ENCODE peak calls at places on chromosomes 16 and 17, in six cellular contexts. One of them, this sample, is unnamed.

GRCh38 chr16:15897834-15898254 is 9.4 kb upstream of the CEP20 start:
- DNase-seq in stomach: no peak
- DNase-seq in AG10803: peak; percentile 65
- DNase-seq in fibroblast of lung: peak; percentile 61
- DNase-seq in left lung: no peak
- DNase-seq in AG09319: no peak
- DNase-seq in this sample: no peak

GRCh38 chr17:65219124-65219523 is 82.0 kb downstream of the RGS9 start:
- DNase-seq in stomach: no peak
- DNase-seq in AG10803: no peak
- DNase-seq in fibroblast of lung: no peak
- DNase-seq in left lung: no peak
- DNase-seq in AG09319: no peak
- DNase-seq in this sample: no peak

GRCh38 chr17:4933646-4934045 is 1.6 kb downstream of the GP1BA start:
- DNase-seq in stomach: no peak
- DNase-seq in AG10803: no peak
- DNase-seq in fibroblast of lung: no peak
- DNase-seq in left lung: no peak
- DNase-seq in AG09319: no peak
- DNase-seq in this sample: no peak

GRCh38 chr16:68235882-68236803 is at the start of gene ESRP2:
- DNase-seq in stomach: peak; percentile 94
- DNase-seq in AG10803: no peak
- DNase-seq in fibroblast of lung: no peak
- DNase-seq in left lung: peak; percentile 84
- DNase-seq in AG09319: no peak
- DNase-seq in this sample: no peak

GRCh38 chr16:4489030-4489429 is 12.8 kb downstream of the HMOX2 start:
- DNase-seq in stomach: no peak
- DNase-seq in AG10803: peak; percentile 86
- DNase-seq in fibroblast of lung: peak; percentile 33
- DNase-seq in left lung: no peak
- DNase-seq in AG09319: no peak
- DNase-seq in this sample: no peak

GRCh38 chr17:19348081-19348650 is 14.4 kb downstream of the B9D1 start:
- DNase-seq in stomach: no peak
- DNase-seq in AG10803: no peak
- DNase-seq in fibroblast of lung: no peak
- DNase-seq in left lung: no peak
- DNase-seq in AG09319: no peak
- DNase-seq in this sample: no peak

GRCh38 chr16:24848065-24848464 is 2.3 kb downstream of the SLC5A11 start:
- DNase-seq in stomach: no peak
- DNase-seq in AG10803: peak; percentile 48
- DNase-seq in fibroblast of lung: peak; percentile 41
- DNase-seq in left lung: no peak
- DNase-seq in AG09319: no peak
- DNase-seq in this sample: no peak

GRCh38 chr17:75370288-75370687 is 35.2 kb downstream of the GRB2 start:
- DNase-seq in stomach: peak; percentile 44
- DNase-seq in AG10803: no peak
- DNase-seq in fibroblast of lung: no peak
- DNase-seq in left lung: no peak
- DNase-seq in AG09319: no peak
- DNase-seq in this sample: no peak

GRCh38 chr17:52606590-52606989 is 448.1 kb upstream of the CA10 start:
- DNase-seq in stomach: no peak
- DNase-seq in AG10803: no peak
- DNase-seq in fibroblast of lung: no peak
- DNase-seq in left lung: no peak
- DNase-seq in AG09319: no peak
- DNase-seq in this sample: no peak

GRCh38 chr16:10343124-10343760 is 42.6 kb upstream of the ATF7IP2 start:
- DNase-seq in stomach: no peak
- DNase-seq in AG10803: no peak
- DNase-seq in fibroblast of lung: no peak
- DNase-seq in left lung: no peak
- DNase-seq in AG09319: no peak
- DNase-seq in this sample: no peak

GRCh38 chr17:20066253-20066652 is 57.1 kb downstream of the SPECC1 start:
- DNase-seq in stomach: peak; percentile 55
- DNase-seq in AG10803: peak; percentile 92
- DNase-seq in fibroblast of lung: peak; percentile 76
- DNase-seq in left lung: no peak
- DNase-seq in AG09319: peak; percentile 55
- DNase-seq in this sample: no peak

GRCh38 chr16:11706180-11706742 is 36.4 kb downstream of the TXNDC11 start:
- DNase-seq in stomach: peak; percentile 46
- DNase-seq in AG10803: no peak
- DNase-seq in fibroblast of lung: peak; percentile 27
- DNase-seq in left lung: no peak
- DNase-seq in AG09319: no peak
- DNase-seq in this sample: no peak

GRCh38 chr17:17391575-17392370 is 85.0 kb upstream of the MED9 start:
- DNase-seq in stomach: no peak
- DNase-seq in AG10803: no peak
- DNase-seq in fibroblast of lung: no peak
- DNase-seq in left lung: no peak
- DNase-seq in AG09319: no peak
- DNase-seq in this sample: no peak

GRCh38 chr16:89478576-89479221 is 11.7 kb downstream of the ANKRD11 start:
- DNase-seq in stomach: no peak
- DNase-seq in AG10803: peak; percentile 60
- DNase-seq in fibroblast of lung: no peak
- DNase-seq in left lung: no peak
- DNase-seq in AG09319: no peak
- DNase-seq in this sample: no peak

GRCh38 chr17:49935526-49936210 is 33.3 kb upstream of the DLX4 start:
- DNase-seq in stomach: no peak
- DNase-seq in AG10803: no peak
- DNase-seq in fibroblast of lung: no peak
- DNase-seq in left lung: no peak
- DNase-seq in AG09319: no peak
- DNase-seq in this sample: no peak

GRCh38 chr16:3147757-3148104 is 12.9 kb downstream of the ZNF213 start:
- DNase-seq in stomach: no peak
- DNase-seq in AG10803: no peak
- DNase-seq in fibroblast of lung: no peak
- DNase-seq in left lung: no peak
- DNase-seq in AG09319: no peak
- DNase-seq in this sample: no peak

GRCh38 chr17:62641101-62641500 is 13.6 kb downstream of the MRC2 start:
- DNase-seq in stomach: no peak
- DNase-seq in AG10803: no peak
- DNase-seq in fibroblast of lung: no peak
- DNase-seq in left lung: no peak
- DNase-seq in AG09319: no peak
- DNase-seq in this sample: no peak

GRCh38 chr16:15704545-15704987 is 54.5 kb downstream of the NDE1 start:
- DNase-seq in stomach: peak; percentile 70
- DNase-seq in AG10803: peak; percentile 69
- DNase-seq in fibroblast of lung: peak; percentile 79
- DNase-seq in left lung: no peak
- DNase-seq in AG09319: peak; percentile 45
- DNase-seq in this sample: peak; percentile 60

GRCh38 chr16:85417156-85417860 is 195.8 kb upstream of the GSE1 start:
- DNase-seq in stomach: no peak
- DNase-seq in AG10803: no peak
- DNase-seq in fibroblast of lung: no peak
- DNase-seq in left lung: no peak
- DNase-seq in AG09319: no peak
- DNase-seq in this sample: no peak

GRCh38 chr16:73065617-73066313 is 17.8 kb upstream of the ZFHX3 start:
- DNase-seq in stomach: no peak
- DNase-seq in AG10803: no peak
- DNase-seq in fibroblast of lung: no peak
- DNase-seq in left lung: peak; percentile 57
- DNase-seq in AG09319: no peak
- DNase-seq in this sample: no peak

GRCh38 chr16:66457888-66458287 is 30.8 kb downstream of the BEAN1 start:
- DNase-seq in stomach: no peak
- DNase-seq in AG10803: peak; percentile 26
- DNase-seq in fibroblast of lung: no peak
- DNase-seq in left lung: no peak
- DNase-seq in AG09319: no peak
- DNase-seq in this sample: no peak

GRCh38 chr17:3639981-3640596 is 3.5 kb downstream of the CTNS start:
- DNase-seq in stomach: peak; percentile 43
- DNase-seq in AG10803: peak; percentile 38
- DNase-seq in fibroblast of lung: no peak
- DNase-seq in left lung: no peak
- DNase-seq in AG09319: peak; percentile 8
- DNase-seq in this sample: no peak

GRCh38 chr17:1055231-1055630 is 58.3 kb downstream of the TIMM22 start:
- DNase-seq in stomach: no peak
- DNase-seq in AG10803: no peak
- DNase-seq in fibroblast of lung: no peak
- DNase-seq in left lung: no peak
- DNase-seq in AG09319: no peak
- DNase-seq in this sample: no peak

GRCh38 chr17:78423961-78424747 is 45.7 kb downstream of the PGS1 start:
- DNase-seq in stomach: no peak
- DNase-seq in AG10803: no peak
- DNase-seq in fibroblast of lung: peak; percentile 56
- DNase-seq in left lung: no peak
- DNase-seq in AG09319: no peak
- DNase-seq in this sample: no peak

GRCh38 chr16:3047387-3047720 is 993 bp downstream of the MMP25 start:
- DNase-seq in stomach: no peak
- DNase-seq in AG10803: no peak
- DNase-seq in fibroblast of lung: no peak
- DNase-seq in left lung: no peak
- DNase-seq in AG09319: no peak
- DNase-seq in this sample: no peak

GRCh38 chr16:70402916-70403659 is 35.8 kb downstream of the ST3GAL2 start:
- DNase-seq in stomach: no peak
- DNase-seq in AG10803: peak; percentile 38
- DNase-seq in fibroblast of lung: peak; percentile 51
- DNase-seq in left lung: no peak
- DNase-seq in AG09319: no peak
- DNase-seq in this sample: no peak

GRCh38 chr16:83895942-83896341 is 3.0 kb upstream of the MLYCD start:
- DNase-seq in stomach: no peak
- DNase-seq in AG10803: no peak
- DNase-seq in fibroblast of lung: no peak
- DNase-seq in left lung: no peak
- DNase-seq in AG09319: no peak
- DNase-seq in this sample: no peak

GRCh38 chr16:4641876-4642275 is 17.2 kb downstream of the MGRN1 start:
- DNase-seq in stomach: no peak
- DNase-seq in AG10803: no peak
- DNase-seq in fibroblast of lung: no peak
- DNase-seq in left lung: no peak
- DNase-seq in AG09319: no peak
- DNase-seq in this sample: no peak

GRCh38 chr17:9705745-9706144 is 60.4 kb downstream of the USP43 start:
- DNase-seq in stomach: no peak
- DNase-seq in AG10803: no peak
- DNase-seq in fibroblast of lung: no peak
- DNase-seq in left lung: no peak
- DNase-seq in AG09319: no peak
- DNase-seq in this sample: no peak

GRCh38 chr17:56808503-56808902 is 25.2 kb downstream of the C17orf67 start:
- DNase-seq in stomach: no peak
- DNase-seq in AG10803: no peak
- DNase-seq in fibroblast of lung: no peak
- DNase-seq in left lung: no peak
- DNase-seq in AG09319: no peak
- DNase-seq in this sample: no peak

This sample was measured in iPS DF 6.9.